ENCODE peak calls at places on chromosomes 2 and 18, in six cellular contexts. B, P, M, K, X and O are unnamed samples.
A peak's percentile ranks its signal among the peaks of the same experiment; 100 is the strongest.

GRCh38 chr18:34544930-34545329 is 165.2 kb upstream of the DTNA start:
- DNase-seq in K (no peak), X (no peak), B (no peak), P (no peak), M (no peak), O (no peak)

GRCh38 chr2:45813003-45813601 is 161.6 kb downstream of the PRKCE start:
- DNase-seq in K (no peak), X (no peak), M (no peak), B (no peak), P (no peak), O (no peak)

GRCh38 chr18:67805261-67805660 is 288.7 kb upstream of the DSEL start:
- DNase-seq in M (no peak), K (no peak), P (peak; percentile 23), X (no peak), B (no peak), O (no peak)

GRCh38 chr18:199768-200167 is 41.4 kb downstream of the USP14 start:
- DNase-seq in M (no peak), P (no peak), X (no peak), B (no peak), K (no peak), O (no peak)

GRCh38 chr2:110955546-110955945 is 165.2 kb upstream of the BCL2L11 start:
- DNase-seq in M (no peak), B (no peak), K (no peak), X (no peak), P (no peak), O (no peak)

GRCh38 chr18:54926593-54927297 is 32.5 kb downstream of the CCDC68 start:
- DNase-seq in K (no peak), P (peak; percentile 14), M (no peak), X (no peak), B (no peak), O (no peak)

GRCh38 chr2:161078211-161078539 is 82.1 kb upstream of the TANK start:
- DNase-seq in P (no peak), K (no peak), B (no peak), X (no peak), M (no peak), O (no peak)

GRCh38 chr2:873651-874580 is 76.7 kb upstream of the SNTG2 start:
- DNase-seq in X (no peak), M (no peak), B (no peak), K (no peak), P (no peak), O (no peak)

GRCh38 chr2:138877421-138877820 is 97.2 kb upstream of the NXPH2 start:
- DNase-seq in P (no peak), X (no peak), B (no peak), K (no peak), M (no peak), O (no peak)

GRCh38 chr2:142502402-142502801 is 371.6 kb upstream of the LRP1B start:
- DNase-seq in M (no peak), K (no peak), B (no peak), X (no peak), P (no peak), O (no peak)

GRCh38 chr2:216792222-216793001 is 67.5 kb downstream of the TNP1 start:
- DNase-seq in X (no peak), M (no peak), K (no peak), B (no peak), P (peak; percentile 82), O (no peak)